ENCODE peak calls at places on chromosomes 5 and 9, in six cellular contexts. K is ovary; J is activated T-cell treated with anti-CD3 and anti-CD28 coated beads, Interleukin-2, amount 50 U/mL, for 4 hours; R is A549; W is stimulated activated CD8-positive, alpha-beta memory T cell treated with anti-CD3 and anti-CD28 coated beads, Interleukin-2, amount 100 ng/mL, for 1 hour; P is COR-L47. N is an unnamed sample.

GRCh38 chr9:121278535-121279169 is 10.7 kb downstream of the GSN start:
- DNase-seq in P (peak), K (no peak), R (peak), W (no peak), J (no peak), N (peak)

GRCh38 chr5:148846930-148847329 is 20.5 kb downstream of the ADRB2 start:
- DNase-seq in W (no peak), P (no peak), J (no peak), K (no peak), R (no peak), N (no peak)

GRCh38 chr9:88905506-88905905 is 85.8 kb upstream of the S1PR3 start:
- DNase-seq in R (no peak), W (no peak), J (no peak), K (no peak), P (no peak), N (no peak)

GRCh38 chr9:87716141-87716540 is 9.8 kb upstream of the CTSL start:
- DNase-seq in J (no peak), K (no peak), P (no peak), W (no peak), R (peak), N (no peak)

GRCh38 chr5:157049605-157050004 is 9.3 kb downstream of the HAVCR1 start:
- DNase-seq in P (no peak), J (no peak), R (peak), K (no peak), W (no peak), N (no peak)

GRCh38 chr9:21994996-21995651 is 533 bp downstream of the CDKN2B-AS1 start:
- DNase-seq in R (no peak), P (peak), J (peak), K (peak), W (peak), N (peak)

GRCh38 chr5:142961435-142962171 is 191.4 kb downstream of the ARHGAP26 start:
- DNase-seq in W (no peak), P (no peak), R (peak), J (no peak), K (no peak), N (no peak)

GRCh38 chr5:127556609-127557348 is 39.3 kb downstream of the PRRC1 start:
- DNase-seq in P (no peak), J (no peak), W (no peak), K (no peak), R (no peak), N (no peak)

GRCh38 chr5:111735829-111736228 is 21.2 kb downstream of the NREP start:
- DNase-seq in P (no peak), J (no peak), W (no peak), R (peak), K (peak), N (no peak)

GRCh38 chr5:98927242-98927987 is 1.4 kb downstream of the CHD1 start:
- DNase-seq in P (peak), W (peak), J (peak), R (peak), K (peak), N (no peak)

GRCh38 chr9:132983814-132984201 is 5.3 kb downstream of the GFI1B start:
- DNase-seq in K (no peak), P (no peak), J (no peak), W (no peak), R (no peak), N (no peak)